ENCODE peak calls at places on chromosomes 5 and 9, in eight cellular contexts. One of them, this sample, is unnamed.

GRCh38 chr5:10463566-10463965 is 21.9 kb downstream of the ROPN1L start:
- DNase-seq in heart left ventricle: no peak
- DNase-seq in Panc1: no peak
- DNase-seq in CD8-positive, alpha-beta T cell: no peak
- DNase-seq in NCI-H1092: no peak
- DNase-seq in activated B cell treated with CpG ODN at 0.5 μM for 24 hours: no peak
- DNase-seq in A673: no peak
- DNase-seq in EH: no peak
- DNase-seq in this sample: no peak

GRCh38 chr9:92001244-92001643 is 51.2 kb upstream of the ROR2 start:
- DNase-seq in EH: peak; percentile 73
- DNase-seq in heart left ventricle: no peak
- DNase-seq in NCI-H1092: no peak
- DNase-seq in CD8-positive, alpha-beta T cell: no peak
- DNase-seq in activated B cell treated with CpG ODN at 0.5 μM for 24 hours: no peak
- DNase-seq in Panc1: no peak
- DNase-seq in A673: no peak
- DNase-seq in this sample: peak; percentile 70

GRCh38 chr5:13331585-13331984 is 612.9 kb downstream of the DNAH5 start:
- DNase-seq in CD8-positive, alpha-beta T cell: no peak
- DNase-seq in heart left ventricle: no peak
- DNase-seq in A673: no peak
- DNase-seq in NCI-H1092: no peak
- DNase-seq in EH: no peak
- DNase-seq in Panc1: no peak
- DNase-seq in activated B cell treated with CpG ODN at 0.5 μM for 24 hours: no peak
- DNase-seq in this sample: no peak

GRCh38 chr5:53469946-53470687 is 10.3 kb upstream of the FST start:
- DNase-seq in heart left ventricle: no peak
- DNase-seq in A673: no peak
- DNase-seq in EH: peak; percentile 65
- DNase-seq in activated B cell treated with CpG ODN at 0.5 μM for 24 hours: no peak
- DNase-seq in Panc1: no peak
- DNase-seq in NCI-H1092: no peak
- DNase-seq in CD8-positive, alpha-beta T cell: no peak
- DNase-seq in this sample: peak; percentile 90

GRCh38 chr5:56914678-56915077 is 5.3 kb downstream of the SETD9 start:
- DNase-seq in heart left ventricle: no peak
- DNase-seq in EH: no peak
- DNase-seq in activated B cell treated with CpG ODN at 0.5 μM for 24 hours: no peak
- DNase-seq in NCI-H1092: no peak
- DNase-seq in A673: no peak
- DNase-seq in CD8-positive, alpha-beta T cell: no peak
- DNase-seq in Panc1: no peak
- DNase-seq in this sample: no peak

GRCh38 chr9:137535120-137535428 is 15.1 kb downstream of the PNPLA7 start:
- DNase-seq in activated B cell treated with CpG ODN at 0.5 μM for 24 hours: no peak
- DNase-seq in NCI-H1092: no peak
- DNase-seq in CD8-positive, alpha-beta T cell: no peak
- DNase-seq in EH: no peak
- DNase-seq in heart left ventricle: no peak
- DNase-seq in Panc1: no peak
- DNase-seq in A673: no peak
- DNase-seq in this sample: no peak

GRCh38 chr9:124760719-124761118 is 10.4 kb downstream of the NR6A1 start:
- DNase-seq in activated B cell treated with CpG ODN at 0.5 μM for 24 hours: no peak
- DNase-seq in A673: no peak
- DNase-seq in NCI-H1092: no peak
- DNase-seq in Panc1: no peak
- DNase-seq in CD8-positive, alpha-beta T cell: no peak
- DNase-seq in heart left ventricle: no peak
- DNase-seq in EH: no peak
- DNase-seq in this sample: no peak

GRCh38 chr5:176578391-176578808 is 29.3 kb downstream of the CDHR2 start:
- DNase-seq in A673: no peak
- DNase-seq in NCI-H1092: no peak
- DNase-seq in CD8-positive, alpha-beta T cell: peak; percentile 36
- DNase-seq in EH: peak; percentile 47
- DNase-seq in heart left ventricle: no peak
- DNase-seq in Panc1: no peak
- DNase-seq in activated B cell treated with CpG ODN at 0.5 μM for 24 hours: no peak
- DNase-seq in this sample: peak; percentile 40

GRCh38 chr9:94656190-94656589 is 16.9 kb upstream of the FBP1 start:
- DNase-seq in CD8-positive, alpha-beta T cell: peak; percentile 21
- DNase-seq in EH: no peak
- DNase-seq in A673: no peak
- DNase-seq in activated B cell treated with CpG ODN at 0.5 μM for 24 hours: peak; percentile 36
- DNase-seq in NCI-H1092: no peak
- DNase-seq in heart left ventricle: no peak
- DNase-seq in Panc1: no peak
- DNase-seq in this sample: no peak

GRCh38 chr5:90548069-90548593 is 10.5 kb upstream of the ADGRV1 start:
- DNase-seq in activated B cell treated with CpG ODN at 0.5 μM for 24 hours: no peak
- DNase-seq in EH: peak; percentile 55
- DNase-seq in heart left ventricle: no peak
- DNase-seq in CD8-positive, alpha-beta T cell: no peak
- DNase-seq in A673: peak; percentile 44
- DNase-seq in NCI-H1092: peak; percentile 64
- DNase-seq in Panc1: no peak
- DNase-seq in this sample: no peak

GRCh38 chr9:130870491-130871381 is 25.9 kb downstream of the QRFP start:
- DNase-seq in A673: peak; percentile 48
- DNase-seq in CD8-positive, alpha-beta T cell: no peak
- DNase-seq in activated B cell treated with CpG ODN at 0.5 μM for 24 hours: no peak
- DNase-seq in heart left ventricle: peak; percentile 35
- DNase-seq in NCI-H1092: peak; percentile 56
- DNase-seq in EH: no peak
- DNase-seq in Panc1: no peak
- DNase-seq in this sample: no peak

GRCh38 chr9:3948826-3949578 is 350.9 kb downstream of the GLIS3 start:
- DNase-seq in activated B cell treated with CpG ODN at 0.5 μM for 24 hours: no peak
- DNase-seq in CD8-positive, alpha-beta T cell: no peak
- DNase-seq in heart left ventricle: no peak
- DNase-seq in A673: no peak
- DNase-seq in EH: peak; percentile 90
- DNase-seq in Panc1: no peak
- DNase-seq in NCI-H1092: no peak
- DNase-seq in this sample: peak; percentile 77

GRCh38 chr5:150214289-150214688 is 24.4 kb downstream of the SLC6A7 start:
- DNase-seq in Panc1: no peak
- DNase-seq in EH: peak; percentile 61
- DNase-seq in A673: no peak
- DNase-seq in NCI-H1092: no peak
- DNase-seq in CD8-positive, alpha-beta T cell: no peak
- DNase-seq in activated B cell treated with CpG ODN at 0.5 μM for 24 hours: no peak
- DNase-seq in heart left ventricle: peak; percentile 52
- DNase-seq in this sample: peak; percentile 25

GRCh38 chr5:111248571-111248970 is 24.4 kb downstream of the CAMK4 start:
- DNase-seq in A673: no peak
- DNase-seq in heart left ventricle: no peak
- DNase-seq in Panc1: no peak
- DNase-seq in activated B cell treated with CpG ODN at 0.5 μM for 24 hours: no peak
- DNase-seq in CD8-positive, alpha-beta T cell: no peak
- DNase-seq in NCI-H1092: no peak
- DNase-seq in EH: no peak
- DNase-seq in this sample: no peak

GRCh38 chr9:123081824-123082223 is 48.4 kb downstream of the GPR21 start:
- DNase-seq in CD8-positive, alpha-beta T cell: no peak
- DNase-seq in Panc1: no peak
- DNase-seq in heart left ventricle: no peak
- DNase-seq in A673: peak; percentile 78
- DNase-seq in activated B cell treated with CpG ODN at 0.5 μM for 24 hours: no peak
- DNase-seq in NCI-H1092: no peak
- DNase-seq in EH: peak; percentile 67
- DNase-seq in this sample: peak; percentile 51

GRCh38 chr9:118463419-118463818 is 759.2 kb downstream of the TLR4 start:
- DNase-seq in heart left ventricle: no peak
- DNase-seq in activated B cell treated with CpG ODN at 0.5 μM for 24 hours: no peak
- DNase-seq in NCI-H1092: no peak
- DNase-seq in CD8-positive, alpha-beta T cell: no peak
- DNase-seq in EH: no peak
- DNase-seq in Panc1: no peak
- DNase-seq in A673: no peak
- DNase-seq in this sample: no peak

GRCh38 chr5:76801159-76801802 is 17.5 kb upstream of the F2RL1 start:
- DNase-seq in NCI-H1092: no peak
- DNase-seq in A673: no peak
- DNase-seq in activated B cell treated with CpG ODN at 0.5 μM for 24 hours: no peak
- DNase-seq in CD8-positive, alpha-beta T cell: no peak
- DNase-seq in EH: peak; percentile 94
- DNase-seq in Panc1: no peak
- DNase-seq in heart left ventricle: peak; percentile 43
- DNase-seq in this sample: peak; percentile 82

GRCh38 chr5:115838885-115839518 is 2.4 kb downstream of the ATG12 start:
- DNase-seq in EH: peak; percentile 64
- DNase-seq in activated B cell treated with CpG ODN at 0.5 μM for 24 hours: no peak
- DNase-seq in heart left ventricle: no peak
- DNase-seq in A673: peak; percentile 73
- DNase-seq in Panc1: no peak
- DNase-seq in NCI-H1092: peak; percentile 7
- DNase-seq in CD8-positive, alpha-beta T cell: no peak
- DNase-seq in this sample: peak; percentile 63

GRCh38 chr9:4678679-4679267 is 596 bp upstream of the CDC37L1 start:
- DNase-seq in heart left ventricle: peak; percentile 23
- DNase-seq in Panc1: no peak
- DNase-seq in A673: peak; percentile 62
- DNase-seq in EH: peak; percentile 45
- DNase-seq in CD8-positive, alpha-beta T cell: no peak
- DNase-seq in activated B cell treated with CpG ODN at 0.5 μM for 24 hours: peak; percentile 23
- DNase-seq in NCI-H1092: no peak
- DNase-seq in this sample: peak; percentile 41

GRCh38 chr5:175700991-175701390 is 43.1 kb downstream of the HRH2 start:
- DNase-seq in A673: peak; percentile 11
- DNase-seq in CD8-positive, alpha-beta T cell: no peak
- DNase-seq in Panc1: peak; percentile 10
- DNase-seq in NCI-H1092: no peak
- DNase-seq in EH: no peak
- DNase-seq in activated B cell treated with CpG ODN at 0.5 μM for 24 hours: no peak
- DNase-seq in heart left ventricle: no peak
- DNase-seq in this sample: no peak

GRCh38 chr9:3330792-3331420 is 194.9 kb downstream of the RFX3 start:
- DNase-seq in A673: peak; percentile 41
- DNase-seq in CD8-positive, alpha-beta T cell: no peak
- DNase-seq in EH: peak; percentile 68
- DNase-seq in activated B cell treated with CpG ODN at 0.5 μM for 24 hours: no peak
- DNase-seq in Panc1: no peak
- DNase-seq in NCI-H1092: no peak
- DNase-seq in heart left ventricle: no peak
- DNase-seq in this sample: peak; percentile 63

GRCh38 chr5:116944171-116944570 is 369.5 kb upstream of the SEMA6A start:
- DNase-seq in heart left ventricle: no peak
- DNase-seq in activated B cell treated with CpG ODN at 0.5 μM for 24 hours: no peak
- DNase-seq in CD8-positive, alpha-beta T cell: no peak
- DNase-seq in EH: peak; percentile 1
- DNase-seq in NCI-H1092: no peak
- DNase-seq in A673: peak; percentile 40
- DNase-seq in Panc1: no peak
- DNase-seq in this sample: no peak

GRCh38 chr5:140588311-140589070 is 23.9 kb downstream of the SLC35A4 start:
- DNase-seq in heart left ventricle: no peak
- DNase-seq in activated B cell treated with CpG ODN at 0.5 μM for 24 hours: no peak
- DNase-seq in EH: peak; percentile 58
- DNase-seq in A673: no peak
- DNase-seq in Panc1: no peak
- DNase-seq in CD8-positive, alpha-beta T cell: no peak
- DNase-seq in NCI-H1092: no peak
- DNase-seq in this sample: peak; percentile 23

GRCh38 chr5:180467028-180467427 is 27.2 kb upstream of the CNOT6 start:
- DNase-seq in NCI-H1092: no peak
- DNase-seq in EH: no peak
- DNase-seq in heart left ventricle: no peak
- DNase-seq in activated B cell treated with CpG ODN at 0.5 μM for 24 hours: no peak
- DNase-seq in Panc1: no peak
- DNase-seq in CD8-positive, alpha-beta T cell: no peak
- DNase-seq in A673: no peak
- DNase-seq in this sample: peak; percentile 30

GRCh38 chr9:133945314-133945975 is 46.7 kb downstream of the VAV2 start:
- DNase-seq in A673: no peak
- DNase-seq in activated B cell treated with CpG ODN at 0.5 μM for 24 hours: peak; percentile 72
- DNase-seq in NCI-H1092: no peak
- DNase-seq in CD8-positive, alpha-beta T cell: no peak
- DNase-seq in EH: no peak
- DNase-seq in Panc1: no peak
- DNase-seq in heart left ventricle: no peak
- DNase-seq in this sample: no peak

GRCh38 chr9:126965541-126966428 is 51.2 kb downstream of the RALGPS1 start:
- DNase-seq in NCI-H1092: peak; percentile 18
- DNase-seq in CD8-positive, alpha-beta T cell: peak; percentile 54
- DNase-seq in EH: peak; percentile 63
- DNase-seq in heart left ventricle: peak; percentile 45
- DNase-seq in Panc1: peak; percentile 38
- DNase-seq in activated B cell treated with CpG ODN at 0.5 μM for 24 hours: no peak
- DNase-seq in A673: peak; percentile 74
- DNase-seq in this sample: peak; percentile 46

GRCh38 chr5:138542120-138542955 is 698 bp downstream of the ETF1 start:
- DNase-seq in A673: no peak
- DNase-seq in heart left ventricle: no peak
- DNase-seq in NCI-H1092: no peak
- DNase-seq in EH: peak; percentile 25
- DNase-seq in CD8-positive, alpha-beta T cell: no peak
- DNase-seq in Panc1: no peak
- DNase-seq in activated B cell treated with CpG ODN at 0.5 μM for 24 hours: no peak
- DNase-seq in this sample: peak; percentile 21

GRCh38 chr9:134211811-134212460 is 47.6 kb upstream of the RNU6ATAC start:
- DNase-seq in EH: no peak
- DNase-seq in activated B cell treated with CpG ODN at 0.5 μM for 24 hours: no peak
- DNase-seq in Panc1: no peak
- DNase-seq in heart left ventricle: no peak
- DNase-seq in CD8-positive, alpha-beta T cell: no peak
- DNase-seq in NCI-H1092: no peak
- DNase-seq in A673: no peak
- DNase-seq in this sample: no peak

GRCh38 chr5:39547548-39548154 is 122.9 kb upstream of the DAB2 start:
- DNase-seq in A673: peak; percentile 83
- DNase-seq in NCI-H1092: no peak
- DNase-seq in heart left ventricle: peak; percentile 62
- DNase-seq in EH: peak; percentile 76
- DNase-seq in activated B cell treated with CpG ODN at 0.5 μM for 24 hours: no peak
- DNase-seq in Panc1: peak; percentile 42
- DNase-seq in CD8-positive, alpha-beta T cell: no peak
- DNase-seq in this sample: peak; percentile 76

GRCh38 chr5:176744584-176744965 is 65.8 kb upstream of the UNC5A start:
- DNase-seq in EH: no peak
- DNase-seq in Panc1: no peak
- DNase-seq in heart left ventricle: no peak
- DNase-seq in activated B cell treated with CpG ODN at 0.5 μM for 24 hours: no peak
- DNase-seq in CD8-positive, alpha-beta T cell: no peak
- DNase-seq in A673: no peak
- DNase-seq in NCI-H1092: no peak
- DNase-seq in this sample: no peak

GRCh38 chr5:6948562-6948961 is 235.3 kb downstream of the TENT4A start:
- DNase-seq in NCI-H1092: no peak
- DNase-seq in activated B cell treated with CpG ODN at 0.5 μM for 24 hours: no peak
- DNase-seq in CD8-positive, alpha-beta T cell: no peak
- DNase-seq in Panc1: no peak
- DNase-seq in A673: no peak
- DNase-seq in heart left ventricle: no peak
- DNase-seq in EH: no peak
- DNase-seq in this sample: no peak

GRCh38 chr5:95238560-95239325 is 46.2 kb downstream of the MCTP1 start:
- DNase-seq in A673: peak; percentile 54
- DNase-seq in Panc1: peak; percentile 32
- DNase-seq in activated B cell treated with CpG ODN at 0.5 μM for 24 hours: no peak
- DNase-seq in heart left ventricle: no peak
- DNase-seq in EH: peak; percentile 8
- DNase-seq in CD8-positive, alpha-beta T cell: no peak
- DNase-seq in NCI-H1092: no peak
- DNase-seq in this sample: peak; percentile 14

GRCh38 chr9:111074395-111074794 is 36.1 kb upstream of the LPAR1 start:
- DNase-seq in heart left ventricle: no peak
- DNase-seq in activated B cell treated with CpG ODN at 0.5 μM for 24 hours: no peak
- DNase-seq in CD8-positive, alpha-beta T cell: no peak
- DNase-seq in Panc1: no peak
- DNase-seq in EH: no peak
- DNase-seq in NCI-H1092: no peak
- DNase-seq in A673: no peak
- DNase-seq in this sample: no peak

GRCh38 chr9:137079401-137079787 is 2.1 kb downstream of the UAP1L1 start:
- DNase-seq in Panc1: no peak
- DNase-seq in A673: no peak
- DNase-seq in heart left ventricle: no peak
- DNase-seq in activated B cell treated with CpG ODN at 0.5 μM for 24 hours: no peak
- DNase-seq in NCI-H1092: no peak
- DNase-seq in EH: no peak
- DNase-seq in CD8-positive, alpha-beta T cell: no peak
- DNase-seq in this sample: no peak